ENCODE peak calls at places on chromosomes 12 and 14, in nine cellular contexts. B, T, Z, R, E, V, A, K and I are unnamed samples.

GRCh38 chr12:94297876-94298520 is 149.6 kb downstream of the PLXNC1 start:
- DNase-seq in T (peak), E (no peak), B (no peak), Z (no peak), K (no peak), R (no peak), V (no peak), A (no peak), I (peak)

GRCh38 chr12:121820056-121820455 is 16.2 kb downstream of the SETD1B start:
- DNase-seq in T (no peak), R (no peak), B (no peak), A (no peak), E (no peak), V (no peak), Z (no peak), K (no peak), I (no peak)

GRCh38 chr12:56716933-56717880 is 7.9 kb downstream of the NACA start:
- DNase-seq in A (no peak), Z (no peak), E (no peak), R (no peak), T (no peak), V (no peak), B (no peak), K (no peak), I (no peak)

GRCh38 chr14:68047910-68048309 is 228.3 kb downstream of the RAD51B start:
- DNase-seq in K (peak), R (no peak), Z (no peak), V (no peak), E (peak), B (peak), T (peak), A (no peak), I (peak)

GRCh38 chr12:18683603-18684002 is 54.2 kb downstream of the PLCZ1 start:
- DNase-seq in A (no peak), T (peak), E (peak), V (no peak), R (no peak), K (peak), Z (no peak), B (peak), I (peak)

GRCh38 chr12:77324763-77325468 is 259.5 kb upstream of the E2F7 start:
- DNase-seq in V (no peak), A (no peak), B (peak), E (peak), T (peak), R (peak), Z (peak), K (peak), I (peak)

GRCh38 chr12:10331642-10332239 is 24.1 kb downstream of the KLRD1 start:
- DNase-seq in B (peak), V (no peak), K (peak), Z (no peak), E (peak), T (peak), A (no peak), R (no peak), I (peak)

GRCh38 chr12:86174188-86174587 is 82.0 kb downstream of the MGAT4C start:
- DNase-seq in E (no peak), T (no peak), R (no peak), K (no peak), B (no peak), V (no peak), A (no peak), Z (no peak), I (no peak)

GRCh38 chr12:108526482-108527234 is 11.6 kb downstream of the FICD start:
- DNase-seq in V (no peak), Z (no peak), K (no peak), T (peak), E (peak), B (peak), R (no peak), A (no peak), I (peak)

GRCh38 chr14:91149462-91149861 is 35.6 kb downstream of the DGLUCY start:
- DNase-seq in B (peak), R (peak), T (peak), K (peak), E (peak), V (peak), A (no peak), Z (peak), I (peak)

GRCh38 chr14:75533791-75534190 is 11.5 kb downstream of the BATF start:
- DNase-seq in V (no peak), E (no peak), Z (no peak), R (no peak), K (no peak), A (no peak), B (no peak), T (no peak), I (no peak)

DNA sequence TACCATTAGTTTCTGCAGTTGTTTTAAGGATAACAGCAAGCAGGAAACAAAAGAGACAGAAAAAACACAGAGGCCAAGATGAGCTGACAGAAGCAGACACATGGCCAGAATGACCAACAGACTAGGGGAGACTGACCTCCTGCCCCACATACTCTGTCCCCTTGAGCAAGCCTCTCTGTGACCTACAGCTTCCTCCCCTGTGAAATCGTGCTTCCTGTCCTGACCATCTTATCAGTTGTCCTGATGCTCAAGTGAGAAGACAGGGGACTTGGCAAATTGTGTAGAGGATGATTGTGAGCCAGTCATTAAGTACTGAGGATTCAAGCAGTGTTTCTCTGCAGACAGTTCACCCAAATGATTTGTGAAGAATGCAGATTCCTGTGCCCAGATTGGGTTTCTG is 229.0 kb downstream of the SLC41A2 start:
- DNase-seq in R (no peak), B (no peak), A (no peak), K (no peak), Z (no peak), E (no peak), T (no peak), V (no peak), I (no peak)
- TF ChIP-seq CTCF in R (no peak), B (no peak), A (no peak), K (no peak), Z (no peak), E (no peak), T (no peak), V (no peak), I (no peak)

GRCh38 chr14:105315941-105316562 is 1.5 kb downstream of the PACS2 start:
- DNase-seq in A (no peak), Z (no peak), K (no peak), V (no peak), R (no peak), B (no peak), E (no peak), T (no peak), I (no peak)

GRCh38 chr14:105315211-105315721 is 718 bp downstream of the PACS2 start:
- DNase-seq in Z (no peak), A (peak), B (no peak), R (peak), T (no peak), E (peak), K (no peak), V (peak), I (peak)

GRCh38 chr14:105316563-105316941 is 2.0 kb downstream of the PACS2 start:
- DNase-seq in E (no peak), T (no peak), Z (no peak), R (no peak), B (no peak), K (no peak), A (no peak), V (no peak), I (no peak)

GRCh38 chr14:105317546-105317945 is 3.0 kb downstream of the PACS2 start:
- DNase-seq in V (no peak), T (peak), K (no peak), A (no peak), Z (no peak), E (peak), B (peak), R (no peak), I (peak)

DNA sequence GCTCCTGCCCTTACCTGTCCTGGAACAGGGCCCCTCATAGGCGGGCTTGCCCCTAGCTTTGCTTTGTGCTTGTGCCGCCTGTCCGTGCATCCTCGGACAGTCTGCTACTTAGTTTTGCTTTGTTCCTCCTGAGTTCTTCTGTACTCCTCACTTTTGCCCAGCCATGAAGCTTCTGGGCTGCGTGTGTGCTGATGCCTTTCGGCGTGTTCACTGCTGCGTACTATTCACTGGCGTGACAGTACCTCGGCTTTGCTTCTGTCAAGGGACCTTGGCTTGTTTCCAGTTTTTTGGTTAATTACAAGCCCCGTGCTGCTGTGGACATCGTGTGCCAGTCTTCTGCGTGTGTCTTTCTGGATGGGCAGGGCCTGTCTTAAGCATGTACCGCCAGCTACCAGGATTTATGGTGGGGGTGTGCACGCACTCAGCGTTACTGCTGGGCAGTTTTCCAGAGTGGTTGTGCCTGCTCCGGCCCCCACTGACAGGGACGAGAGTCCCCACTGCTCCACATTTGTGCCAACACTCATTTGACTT is 2.5 kb downstream of the PACS2 start:
- DNase-seq in V (no peak), K (no peak), A (no peak), R (no peak), E (no peak), B (no peak), T (no peak), Z (no peak), I (no peak)
- H3K4me3 ChIP-seq in V (no peak), K (no peak), A (no peak), R (peak), E (no peak), B (no peak), T (no peak), Z (no peak), I (no peak)

GRCh38 chr12:55663391-55663790 is 26.7 kb downstream of the OR10P1 start:
- DNase-seq in Z (no peak), K (no peak), T (no peak), A (no peak), V (no peak), E (peak), R (no peak), B (peak), I (no peak)

GRCh38 chr12:55658212-55658611 is 21.5 kb downstream of the OR10P1 start:
- DNase-seq in R (no peak), E (no peak), Z (no peak), A (no peak), B (no peak), T (no peak), K (no peak), V (no peak), I (no peak)

GRCh38 chr12:55657282-55657681 is 20.6 kb downstream of the OR10P1 start:
- DNase-seq in Z (no peak), A (no peak), K (no peak), T (no peak), V (no peak), R (no peak), B (no peak), E (no peak), I (no peak)

GRCh38 chr12:55658635-55659391 is 22.1 kb downstream of the OR10P1 start:
- DNase-seq in B (peak), K (no peak), Z (no peak), T (peak), R (no peak), E (peak), V (no peak), A (no peak), I (peak)

GRCh38 chr12:55659486-55660385 is 23.0 kb downstream of the OR10P1 start:
- DNase-seq in E (peak), A (no peak), R (no peak), K (peak), V (no peak), T (peak), B (peak), Z (no peak), I (peak)
- TF ChIP-seq CTCF in E (peak), A (no peak), R (peak), K (peak), V (peak), T (peak), B (peak), Z (peak), I (peak)

DNA sequence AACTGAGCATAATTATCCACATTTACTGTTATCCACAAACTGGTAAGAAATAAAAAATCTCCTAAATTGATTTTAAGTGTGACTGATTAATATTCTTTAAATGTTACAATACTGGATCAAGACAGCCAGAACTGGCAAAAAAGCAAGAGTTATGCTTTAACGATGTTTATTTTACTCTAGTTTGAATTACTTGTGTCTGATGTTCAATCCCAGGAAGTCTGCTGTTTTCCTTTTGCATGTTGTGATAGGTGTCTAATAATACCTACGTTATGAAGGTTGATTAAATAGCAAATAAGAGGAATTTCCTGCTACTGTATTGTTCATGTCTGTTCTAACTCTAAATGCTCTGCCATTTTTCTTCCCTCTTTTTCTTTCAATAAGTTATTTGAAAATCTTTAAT is 34.4 kb upstream of the OTOGL start:
- DNase-seq in E (no peak), Z (no peak), A (no peak), T (no peak), R (no peak), B (no peak), K (no peak), V (no peak), I (no peak)
- H3K4me3 ChIP-seq in E (no peak), Z (no peak), A (no peak), T (no peak), R (no peak), B (no peak), K (no peak), V (no peak), I (no peak)

GRCh38 chr12:26611598-26611997 is 221.4 kb downstream of the ITPR2 start:
- DNase-seq in R (no peak), T (no peak), B (no peak), V (no peak), Z (no peak), E (no peak), K (no peak), A (no peak), I (no peak)

GRCh38 chr12:26612203-26612602 is 220.8 kb downstream of the ITPR2 start:
- DNase-seq in R (no peak), V (no peak), T (peak), B (no peak), K (no peak), Z (no peak), A (no peak), E (no peak), I (no peak)

GRCh38 chr12:26617513-26617912 is 215.5 kb downstream of the ITPR2 start:
- DNase-seq in A (no peak), Z (no peak), K (no peak), R (no peak), V (no peak), E (no peak), B (no peak), T (no peak), I (no peak)

GRCh38 chr12:26610774-26611173 is 222.2 kb downstream of the ITPR2 start:
- DNase-seq in Z (no peak), V (no peak), T (no peak), B (no peak), A (no peak), E (no peak), R (no peak), K (no peak), I (no peak)

GRCh38 chr12:26614217-26614616 is 218.8 kb downstream of the ITPR2 start:
- DNase-seq in T (peak), Z (peak), K (no peak), A (no peak), V (no peak), E (peak), B (peak), R (no peak), I (peak)
- TF ChIP-seq CTCF in T (peak), Z (no peak), K (peak), A (no peak), V (peak), E (peak), B (peak), R (no peak), I (peak)

GRCh38 chr14:56666716-56667115 is 87.1 kb downstream of the TMEM260 start:
- DNase-seq in R (no peak), E (peak), A (no peak), K (peak), Z (no peak), T (peak), B (peak), V (peak), I (peak)
- H3K4me3 ChIP-seq in R (no peak), E (no peak), A (no peak), K (no peak), Z (no peak), T (no peak), B (no peak), V (no peak), I (no peak)

DNA sequence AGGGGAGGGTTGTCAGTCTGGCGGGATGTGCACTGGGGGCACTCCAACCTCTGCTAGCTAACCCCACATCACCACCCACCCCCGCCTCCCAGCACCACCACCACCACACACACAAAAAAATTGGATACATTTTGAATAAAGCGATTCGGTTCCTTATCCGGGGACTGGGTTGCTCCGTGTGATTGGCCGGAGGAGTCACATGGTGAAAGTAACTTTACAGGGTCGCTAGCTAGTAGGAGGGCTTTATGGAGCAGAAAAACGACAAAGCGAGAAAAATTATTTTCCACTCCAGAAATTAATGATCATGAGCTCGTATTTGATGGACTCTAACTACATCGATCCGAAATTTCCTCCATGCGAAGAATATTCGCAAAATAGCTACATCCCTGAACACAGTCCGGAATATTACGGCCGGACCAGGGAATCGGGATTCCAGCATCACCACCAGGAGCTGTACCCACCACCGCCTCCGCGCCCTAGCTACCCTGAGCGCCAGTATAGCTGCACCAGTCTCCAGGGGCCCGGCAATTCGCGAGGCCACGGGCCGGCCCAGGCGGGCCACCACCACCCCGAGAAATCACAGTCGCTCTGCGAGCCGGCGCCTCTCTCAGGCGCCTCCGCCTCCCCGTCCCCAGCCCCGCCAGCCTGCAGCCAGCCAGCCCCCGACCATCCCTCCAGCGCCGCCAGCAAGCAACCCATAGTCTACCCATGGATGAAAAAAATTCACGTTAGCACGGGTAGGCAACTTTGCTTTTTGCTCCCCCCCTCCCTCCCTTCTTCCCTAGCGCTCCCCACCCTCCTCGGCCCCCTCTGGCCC is at the start of gene HOXC4:
- DNase-seq in R (peak), T (peak), E (peak), Z (no peak), A (no peak), K (no peak), V (no peak), B (peak), I (no peak)
- TF ChIP-seq CTCF in R (no peak), T (no peak), E (no peak), Z (no peak), A (no peak), K (no peak), V (no peak), B (no peak), I (no peak)

DNA sequence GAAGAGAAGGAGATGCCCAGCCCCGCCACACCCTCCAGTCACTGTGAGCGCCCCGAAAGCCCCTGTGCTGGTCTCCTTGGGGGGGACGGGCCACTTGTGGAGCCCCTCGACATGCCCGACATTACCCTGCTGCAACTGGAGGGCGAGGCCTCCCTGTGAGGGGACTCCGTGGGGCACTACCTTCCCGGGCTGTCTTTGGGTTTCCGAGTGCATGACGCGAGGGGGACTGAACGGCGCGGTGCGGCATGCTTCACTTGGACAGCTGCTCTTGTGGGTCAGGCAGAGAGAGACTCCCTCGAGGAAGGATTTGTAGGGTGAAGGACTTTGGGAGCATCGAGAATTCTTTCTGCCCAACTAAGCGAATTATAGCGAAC is 1.1 kb downstream of the CCDC184 start:
- DNase-seq in A (no peak), T (no peak), E (no peak), Z (no peak), V (no peak), B (no peak), R (no peak), K (no peak), I (no peak)
- H3K4me3 ChIP-seq in A (no peak), T (no peak), E (no peak), Z (peak), V (no peak), B (no peak), R (peak), K (peak), I (peak)